ENCODE peak calls at places on chromosomes 12 and 14, in five cellular contexts. One of them, this sample, is unnamed.

GRCh38 chr14:104138098-104138890 is at the start of gene KIF26A:
- DNase-seq in GM23248: no peak
- DNase-seq in SK-N-SH: peak
- DNase-seq in H9: peak
- DNase-seq in IMR-90: no peak
- DNase-seq in this sample: peak

GRCh38 chr12:6093764-6094163 is 30.7 kb downstream of the VWF start:
- DNase-seq in GM23248: peak
- DNase-seq in SK-N-SH: no peak
- DNase-seq in H9: no peak
- DNase-seq in IMR-90: no peak
- DNase-seq in this sample: no peak

GRCh38 chr12:43238281-43238680 is 313.7 kb downstream of the ADAMTS20 start:
- DNase-seq in GM23248: no peak
- DNase-seq in SK-N-SH: no peak
- DNase-seq in H9: no peak
- DNase-seq in IMR-90: no peak
- DNase-seq in this sample: no peak

GRCh38 chr12:32298917-32299316 is 100.4 kb upstream of the FGD4 start:
- DNase-seq in GM23248: peak
- DNase-seq in SK-N-SH: peak
- DNase-seq in H9: no peak
- DNase-seq in IMR-90: no peak
- DNase-seq in this sample: no peak

GRCh38 chr14:99127651-99128167 is 144.3 kb downstream of the BCL11B start:
- DNase-seq in GM23248: no peak
- DNase-seq in SK-N-SH: no peak
- DNase-seq in H9: no peak
- DNase-seq in IMR-90: no peak
- DNase-seq in this sample: no peak

GRCh38 chr12:34286934-34287333 is 264.6 kb downstream of the ALG10 start:
- DNase-seq in GM23248: no peak
- DNase-seq in SK-N-SH: peak
- DNase-seq in H9: peak
- DNase-seq in IMR-90: no peak
- DNase-seq in this sample: no peak

GRCh38 chr12:49432616-49433015 is 65.4 kb downstream of the SPATS2 start:
- DNase-seq in GM23248: no peak
- DNase-seq in SK-N-SH: no peak
- DNase-seq in H9: no peak
- DNase-seq in IMR-90: no peak
- DNase-seq in this sample: no peak

GRCh38 chr14:40417777-40418401 is 985.7 kb upstream of the FBXO33 start:
- DNase-seq in GM23248: peak
- DNase-seq in SK-N-SH: peak
- DNase-seq in H9: peak
- DNase-seq in IMR-90: no peak
- DNase-seq in this sample: peak

GRCh38 chr12:122458105-122459035 is 35.9 kb upstream of the CLIP1 start:
- DNase-seq in GM23248: no peak
- DNase-seq in SK-N-SH: no peak
- DNase-seq in H9: no peak
- DNase-seq in IMR-90: no peak
- DNase-seq in this sample: no peak

GRCh38 chr14:99930420-99931274 is 134.6 kb upstream of the EVL start:
- DNase-seq in GM23248: peak
- DNase-seq in SK-N-SH: peak
- DNase-seq in H9: no peak
- DNase-seq in IMR-90: no peak
- DNase-seq in this sample: no peak

GRCh38 chr14:105064721-105065143 is 498 bp downstream of the GPR132 start:
- DNase-seq in GM23248: peak
- DNase-seq in SK-N-SH: peak
- DNase-seq in H9: peak
- DNase-seq in IMR-90: peak
- DNase-seq in this sample: peak

GRCh38 chr12:68030248-68030647 is 41.0 kb downstream of the IFNG-AS1 start:
- DNase-seq in GM23248: no peak
- DNase-seq in SK-N-SH: no peak
- DNase-seq in H9: no peak
- DNase-seq in IMR-90: no peak
- DNase-seq in this sample: no peak

GRCh38 chr12:120110550-120111501 is 5.7 kb downstream of the RAB35 start:
- DNase-seq in GM23248: no peak
- DNase-seq in SK-N-SH: no peak
- DNase-seq in H9: peak
- DNase-seq in IMR-90: no peak
- DNase-seq in this sample: no peak

GRCh38 chr12:112870267-112870980 is 36.3 kb upstream of the OAS1 start:
- DNase-seq in GM23248: no peak
- DNase-seq in SK-N-SH: no peak
- DNase-seq in H9: no peak
- DNase-seq in IMR-90: no peak
- DNase-seq in this sample: no peak

GRCh38 chr12:32399373-32400113 is at the start of gene FGD4:
- DNase-seq in GM23248: peak
- DNase-seq in SK-N-SH: peak
- DNase-seq in H9: peak
- DNase-seq in IMR-90: peak
- DNase-seq in this sample: peak

GRCh38 chr12:23561536-23561935 is 387.9 kb downstream of the SOX5 start:
- DNase-seq in GM23248: no peak
- DNase-seq in SK-N-SH: no peak
- DNase-seq in H9: no peak
- DNase-seq in IMR-90: peak
- DNase-seq in this sample: no peak

GRCh38 chr14:91693342-91693741 is 38.5 kb downstream of the CATSPERB start:
- DNase-seq in GM23248: peak
- DNase-seq in SK-N-SH: no peak
- DNase-seq in H9: no peak
- DNase-seq in IMR-90: no peak
- DNase-seq in this sample: no peak

GRCh38 chr12:6936642-6937480 is 6.8 kb upstream of the RNU7-1 start:
- DNase-seq in GM23248: no peak
- DNase-seq in SK-N-SH: peak
- DNase-seq in H9: peak
- DNase-seq in IMR-90: no peak
- DNase-seq in this sample: no peak

GRCh38 chr12:75526655-75527511 is 15.5 kb upstream of the KRR1 start:
- DNase-seq in GM23248: peak
- DNase-seq in SK-N-SH: peak
- DNase-seq in H9: peak
- DNase-seq in IMR-90: peak
- DNase-seq in this sample: peak

GRCh38 chr14:64800000-64800399 is 79.7 kb downstream of the SPTB start:
- DNase-seq in GM23248: peak
- DNase-seq in SK-N-SH: peak
- DNase-seq in H9: peak
- DNase-seq in IMR-90: peak
- DNase-seq in this sample: peak

GRCh38 chr12:130300090-130300489 is 37.6 kb upstream of the PIWIL1 start:
- DNase-seq in GM23248: no peak
- DNase-seq in SK-N-SH: no peak
- DNase-seq in H9: no peak
- DNase-seq in IMR-90: no peak
- DNase-seq in this sample: no peak
- H3K4me2 ChIP-seq in GM23248: no peak
- H3K4me2 ChIP-seq in SK-N-SH: no peak
- H3K4me2 ChIP-seq in H9: no peak
- H3K4me2 ChIP-seq in IMR-90: no peak
- H3K4me2 ChIP-seq in this sample: no peak

GRCh38 chr12:101209319-101210302 is at the start of gene SLC5A8:
- DNase-seq in GM23248: peak
- DNase-seq in SK-N-SH: no peak
- DNase-seq in H9: peak
- DNase-seq in IMR-90: no peak
- DNase-seq in this sample: no peak
- H2AFZ ChIP-seq in GM23248: no peak
- H2AFZ ChIP-seq in SK-N-SH: peak
- H2AFZ ChIP-seq in H9: no peak
- H2AFZ ChIP-seq in IMR-90: peak
- H2AFZ ChIP-seq in this sample: no peak

GRCh38 chr12:95200128-95200973 is 16.9 kb downstream of the FGD6 start:
- DNase-seq in GM23248: peak
- DNase-seq in SK-N-SH: no peak
- DNase-seq in H9: no peak
- DNase-seq in IMR-90: no peak
- DNase-seq in this sample: peak
- H3K9ac ChIP-seq in GM23248: peak
- H3K9ac ChIP-seq in SK-N-SH: peak
- H3K9ac ChIP-seq in H9: no peak
- H3K9ac ChIP-seq in IMR-90: no peak
- H3K9ac ChIP-seq in this sample: peak

GRCh38 chr12:27083861-27084271 is 1.5 kb upstream of the C12orf71 start:
- DNase-seq in GM23248: peak
- DNase-seq in SK-N-SH: no peak
- DNase-seq in H9: no peak
- DNase-seq in IMR-90: peak
- DNase-seq in this sample: peak
- H3K4me2 ChIP-seq in GM23248: no peak
- H3K4me2 ChIP-seq in SK-N-SH: peak
- H3K4me2 ChIP-seq in H9: no peak
- H3K4me2 ChIP-seq in IMR-90: peak
- H3K4me2 ChIP-seq in this sample: no peak

DNA sequence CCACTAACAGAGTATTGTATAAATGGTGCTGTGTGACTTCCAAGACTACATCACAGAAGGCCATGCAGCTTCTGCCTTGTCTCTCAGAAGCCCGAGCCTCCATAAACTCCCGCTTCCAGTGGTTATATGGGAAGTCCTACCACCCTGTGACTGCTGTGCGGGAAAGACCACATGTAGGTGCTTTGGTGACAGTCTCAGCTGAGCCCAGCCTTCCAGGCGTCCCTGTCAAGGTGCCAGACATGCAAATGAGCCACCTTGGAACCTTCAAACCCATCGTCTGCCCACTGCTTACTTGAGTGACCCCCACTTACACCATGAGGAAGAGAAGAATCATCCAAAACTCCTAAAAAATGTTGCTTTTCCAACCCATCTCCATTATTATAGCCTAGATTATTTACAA is 123.0 kb downstream of the SLC38A1 start:
- DNase-seq in GM23248: no peak
- DNase-seq in SK-N-SH: no peak
- DNase-seq in H9: no peak
- DNase-seq in IMR-90: no peak
- DNase-seq in this sample: no peak
- H2AFZ ChIP-seq in GM23248: no peak
- H2AFZ ChIP-seq in SK-N-SH: no peak
- H2AFZ ChIP-seq in H9: no peak
- H2AFZ ChIP-seq in IMR-90: no peak
- H2AFZ ChIP-seq in this sample: no peak

GRCh38 chr12:57095440-57095839 is 6.5 kb downstream of the NAB2 start:
- DNase-seq in GM23248: no peak
- DNase-seq in SK-N-SH: peak
- DNase-seq in H9: no peak
- DNase-seq in IMR-90: no peak
- DNase-seq in this sample: no peak
- H3K9ac ChIP-seq in GM23248: no peak
- H3K9ac ChIP-seq in SK-N-SH: no peak
- H3K9ac ChIP-seq in H9: no peak
- H3K9ac ChIP-seq in IMR-90: no peak
- H3K9ac ChIP-seq in this sample: peak

This sample was measured in mesenchymal stem cell.